ENCODE peak calls at places on chromosomes 1 and 21, in seven cellular contexts. One of them, this sample, is unnamed.
A peak's percentile ranks its signal among the peaks of the same experiment; 100 is the strongest.

GRCh38 chr21:43333301-43334062 is 93.4 kb downstream of the SIK1 start:
- DNase-seq in K562: no peak
- DNase-seq in posterior cingulate gyrus: peak; percentile 93
- DNase-seq in stimulated activated CD8-positive, alpha-beta memory T cell treated with anti-CD3 and anti-CD28 coated beads, Interleukin-4, amount 100 ng/mL, for 24 hours: no peak
- DNase-seq in LoVo: no peak
- DNase-seq in AG09319: peak; percentile 24
- DNase-seq in upper lobe of left lung: peak; percentile 85
- DNase-seq in this sample: peak; percentile 67

GRCh38 chr1:234589854-234590620 is 19.9 kb downstream of the IRF2BP2 start:
- DNase-seq in K562: no peak
- DNase-seq in posterior cingulate gyrus: peak; percentile 37
- DNase-seq in stimulated activated CD8-positive, alpha-beta memory T cell treated with anti-CD3 and anti-CD28 coated beads, Interleukin-4, amount 100 ng/mL, for 24 hours: no peak
- DNase-seq in LoVo: no peak
- DNase-seq in AG09319: no peak
- DNase-seq in upper lobe of left lung: no peak
- DNase-seq in this sample: peak; percentile 50

GRCh38 chr1:3153197-3153596 is 84.2 kb downstream of the PRDM16 start:
- DNase-seq in K562: no peak
- DNase-seq in posterior cingulate gyrus: no peak
- DNase-seq in stimulated activated CD8-positive, alpha-beta memory T cell treated with anti-CD3 and anti-CD28 coated beads, Interleukin-4, amount 100 ng/mL, for 24 hours: no peak
- DNase-seq in LoVo: no peak
- DNase-seq in AG09319: no peak
- DNase-seq in upper lobe of left lung: peak; percentile 59
- DNase-seq in this sample: no peak

GRCh38 chr1:114341886-114342285 is 169.1 kb downstream of the TRIM33 start:
- DNase-seq in K562: no peak
- DNase-seq in posterior cingulate gyrus: no peak
- DNase-seq in stimulated activated CD8-positive, alpha-beta memory T cell treated with anti-CD3 and anti-CD28 coated beads, Interleukin-4, amount 100 ng/mL, for 24 hours: no peak
- DNase-seq in LoVo: no peak
- DNase-seq in AG09319: no peak
- DNase-seq in upper lobe of left lung: no peak
- DNase-seq in this sample: no peak

GRCh38 chr1:6621429-6622391 is 3.0 kb upstream of the THAP3 start:
- DNase-seq in K562: no peak
- DNase-seq in posterior cingulate gyrus: no peak
- DNase-seq in stimulated activated CD8-positive, alpha-beta memory T cell treated with anti-CD3 and anti-CD28 coated beads, Interleukin-4, amount 100 ng/mL, for 24 hours: no peak
- DNase-seq in LoVo: no peak
- DNase-seq in AG09319: no peak
- DNase-seq in upper lobe of left lung: peak; percentile 72
- DNase-seq in this sample: no peak

GRCh38 chr1:187894349-187894748 is 1065.6 kb downstream of the PLA2G4A start:
- DNase-seq in K562: no peak
- DNase-seq in posterior cingulate gyrus: peak; percentile 21
- DNase-seq in stimulated activated CD8-positive, alpha-beta memory T cell treated with anti-CD3 and anti-CD28 coated beads, Interleukin-4, amount 100 ng/mL, for 24 hours: no peak
- DNase-seq in LoVo: no peak
- DNase-seq in AG09319: no peak
- DNase-seq in upper lobe of left lung: no peak
- DNase-seq in this sample: no peak

GRCh38 chr1:31717341-31717740 is 13.5 kb upstream of the COL16A1 start:
- DNase-seq in K562: peak; percentile 39
- DNase-seq in posterior cingulate gyrus: no peak
- DNase-seq in stimulated activated CD8-positive, alpha-beta memory T cell treated with anti-CD3 and anti-CD28 coated beads, Interleukin-4, amount 100 ng/mL, for 24 hours: no peak
- DNase-seq in LoVo: no peak
- DNase-seq in AG09319: no peak
- DNase-seq in upper lobe of left lung: no peak
- DNase-seq in this sample: peak; percentile 41

GRCh38 chr1:221735976-221736375 is 5.9 kb downstream of the DUSP10 start:
- DNase-seq in K562: no peak
- DNase-seq in posterior cingulate gyrus: no peak
- DNase-seq in stimulated activated CD8-positive, alpha-beta memory T cell treated with anti-CD3 and anti-CD28 coated beads, Interleukin-4, amount 100 ng/mL, for 24 hours: no peak
- DNase-seq in LoVo: no peak
- DNase-seq in AG09319: no peak
- DNase-seq in upper lobe of left lung: no peak
- DNase-seq in this sample: no peak

GRCh38 chr1:31764307-31765040 is at the start of gene ADGRB2:
- DNase-seq in K562: no peak
- DNase-seq in posterior cingulate gyrus: no peak
- DNase-seq in stimulated activated CD8-positive, alpha-beta memory T cell treated with anti-CD3 and anti-CD28 coated beads, Interleukin-4, amount 100 ng/mL, for 24 hours: no peak
- DNase-seq in LoVo: peak; percentile 16
- DNase-seq in AG09319: no peak
- DNase-seq in upper lobe of left lung: peak; percentile 86
- DNase-seq in this sample: no peak

GRCh38 chr1:111920221-111921024 is 69.0 kb downstream of the KCND3 start:
- DNase-seq in K562: peak; percentile 27
- DNase-seq in posterior cingulate gyrus: peak; percentile 90
- DNase-seq in stimulated activated CD8-positive, alpha-beta memory T cell treated with anti-CD3 and anti-CD28 coated beads, Interleukin-4, amount 100 ng/mL, for 24 hours: no peak
- DNase-seq in LoVo: no peak
- DNase-seq in AG09319: peak; percentile 3
- DNase-seq in upper lobe of left lung: peak; percentile 58
- DNase-seq in this sample: peak; percentile 35

GRCh38 chr1:118842462-118843201 is 145.5 kb downstream of the TBX15 start:
- DNase-seq in K562: no peak
- DNase-seq in posterior cingulate gyrus: no peak
- DNase-seq in stimulated activated CD8-positive, alpha-beta memory T cell treated with anti-CD3 and anti-CD28 coated beads, Interleukin-4, amount 100 ng/mL, for 24 hours: no peak
- DNase-seq in LoVo: no peak
- DNase-seq in AG09319: no peak
- DNase-seq in upper lobe of left lung: no peak
- DNase-seq in this sample: no peak

GRCh38 chr1:71049951-71050598 is 2.5 kb upstream of the PTGER3 start:
- DNase-seq in K562: peak; percentile 82
- DNase-seq in posterior cingulate gyrus: no peak
- DNase-seq in stimulated activated CD8-positive, alpha-beta memory T cell treated with anti-CD3 and anti-CD28 coated beads, Interleukin-4, amount 100 ng/mL, for 24 hours: no peak
- DNase-seq in LoVo: peak; percentile 69
- DNase-seq in AG09319: peak; percentile 42
- DNase-seq in upper lobe of left lung: no peak
- DNase-seq in this sample: peak; percentile 87

GRCh38 chr1:200673952-200674823 is 4.5 kb upstream of the DDX59 start:
- DNase-seq in K562: no peak
- DNase-seq in posterior cingulate gyrus: no peak
- DNase-seq in stimulated activated CD8-positive, alpha-beta memory T cell treated with anti-CD3 and anti-CD28 coated beads, Interleukin-4, amount 100 ng/mL, for 24 hours: no peak
- DNase-seq in LoVo: no peak
- DNase-seq in AG09319: no peak
- DNase-seq in upper lobe of left lung: no peak
- DNase-seq in this sample: no peak

GRCh38 chr1:243748706-243749283 is 101.2 kb downstream of the AKT3 start:
- DNase-seq in K562: peak; percentile 70
- DNase-seq in posterior cingulate gyrus: no peak
- DNase-seq in stimulated activated CD8-positive, alpha-beta memory T cell treated with anti-CD3 and anti-CD28 coated beads, Interleukin-4, amount 100 ng/mL, for 24 hours: no peak
- DNase-seq in LoVo: peak; percentile 73
- DNase-seq in AG09319: peak; percentile 55
- DNase-seq in upper lobe of left lung: no peak
- DNase-seq in this sample: peak; percentile 89

GRCh38 chr1:241957692-241958494 is at the start of gene BECN2:
- DNase-seq in K562: peak; percentile 57
- DNase-seq in posterior cingulate gyrus: peak; percentile 75
- DNase-seq in stimulated activated CD8-positive, alpha-beta memory T cell treated with anti-CD3 and anti-CD28 coated beads, Interleukin-4, amount 100 ng/mL, for 24 hours: no peak
- DNase-seq in LoVo: no peak
- DNase-seq in AG09319: no peak
- DNase-seq in upper lobe of left lung: peak; percentile 77
- DNase-seq in this sample: no peak

GRCh38 chr1:85427844-85428243 is 37.1 kb downstream of the DDAH1 start:
- DNase-seq in K562: no peak
- DNase-seq in posterior cingulate gyrus: no peak
- DNase-seq in stimulated activated CD8-positive, alpha-beta memory T cell treated with anti-CD3 and anti-CD28 coated beads, Interleukin-4, amount 100 ng/mL, for 24 hours: no peak
- DNase-seq in LoVo: no peak
- DNase-seq in AG09319: no peak
- DNase-seq in upper lobe of left lung: no peak
- DNase-seq in this sample: no peak

GRCh38 chr21:39556176-39556575 is 56.6 kb upstream of the B3GALT5 start:
- DNase-seq in K562: no peak
- DNase-seq in posterior cingulate gyrus: no peak
- DNase-seq in stimulated activated CD8-positive, alpha-beta memory T cell treated with anti-CD3 and anti-CD28 coated beads, Interleukin-4, amount 100 ng/mL, for 24 hours: no peak
- DNase-seq in LoVo: no peak
- DNase-seq in AG09319: no peak
- DNase-seq in upper lobe of left lung: no peak
- DNase-seq in this sample: no peak

GRCh38 chr1:147892731-147893214 is 9.8 kb upstream of the GJA8 start:
- DNase-seq in K562: peak; percentile 55
- DNase-seq in posterior cingulate gyrus: peak; percentile 91
- DNase-seq in stimulated activated CD8-positive, alpha-beta memory T cell treated with anti-CD3 and anti-CD28 coated beads, Interleukin-4, amount 100 ng/mL, for 24 hours: no peak
- DNase-seq in LoVo: peak; percentile 75
- DNase-seq in AG09319: peak; percentile 20
- DNase-seq in upper lobe of left lung: no peak
- DNase-seq in this sample: peak; percentile 75

GRCh38 chr1:158002022-158002629 is 8.7 kb downstream of the KIRREL1 start:
- DNase-seq in K562: no peak
- DNase-seq in posterior cingulate gyrus: no peak
- DNase-seq in stimulated activated CD8-positive, alpha-beta memory T cell treated with anti-CD3 and anti-CD28 coated beads, Interleukin-4, amount 100 ng/mL, for 24 hours: no peak
- DNase-seq in LoVo: no peak
- DNase-seq in AG09319: no peak
- DNase-seq in upper lobe of left lung: no peak
- DNase-seq in this sample: peak; percentile 72

GRCh38 chr1:171801395-171801990 is 20.0 kb downstream of the METTL13 start:
- DNase-seq in K562: peak; percentile 62
- DNase-seq in posterior cingulate gyrus: no peak
- DNase-seq in stimulated activated CD8-positive, alpha-beta memory T cell treated with anti-CD3 and anti-CD28 coated beads, Interleukin-4, amount 100 ng/mL, for 24 hours: no peak
- DNase-seq in LoVo: peak; percentile 61
- DNase-seq in AG09319: no peak
- DNase-seq in upper lobe of left lung: no peak
- DNase-seq in this sample: peak; percentile 65

GRCh38 chr1:65059930-65060538 is 88.0 kb upstream of the AK4 start:
- DNase-seq in K562: peak; percentile 43
- DNase-seq in posterior cingulate gyrus: no peak
- DNase-seq in stimulated activated CD8-positive, alpha-beta memory T cell treated with anti-CD3 and anti-CD28 coated beads, Interleukin-4, amount 100 ng/mL, for 24 hours: no peak
- DNase-seq in LoVo: peak; percentile 18
- DNase-seq in AG09319: no peak
- DNase-seq in upper lobe of left lung: no peak
- DNase-seq in this sample: peak; percentile 80

GRCh38 chr1:214670098-214670497 is 67.1 kb downstream of the CENPF start:
- DNase-seq in K562: no peak
- DNase-seq in posterior cingulate gyrus: no peak
- DNase-seq in stimulated activated CD8-positive, alpha-beta memory T cell treated with anti-CD3 and anti-CD28 coated beads, Interleukin-4, amount 100 ng/mL, for 24 hours: no peak
- DNase-seq in LoVo: no peak
- DNase-seq in AG09319: peak; percentile 10
- DNase-seq in upper lobe of left lung: no peak
- DNase-seq in this sample: peak; percentile 72

GRCh38 chr1:207848234-207848633 is 62.7 kb downstream of the CD34 start:
- DNase-seq in K562: peak; percentile 54
- DNase-seq in posterior cingulate gyrus: no peak
- DNase-seq in stimulated activated CD8-positive, alpha-beta memory T cell treated with anti-CD3 and anti-CD28 coated beads, Interleukin-4, amount 100 ng/mL, for 24 hours: no peak
- DNase-seq in LoVo: peak; percentile 76
- DNase-seq in AG09319: no peak
- DNase-seq in upper lobe of left lung: no peak
- DNase-seq in this sample: peak; percentile 57

GRCh38 chr1:78054972-78055371 is 9.2 kb downstream of the GIPC2 start:
- DNase-seq in K562: no peak
- DNase-seq in posterior cingulate gyrus: no peak
- DNase-seq in stimulated activated CD8-positive, alpha-beta memory T cell treated with anti-CD3 and anti-CD28 coated beads, Interleukin-4, amount 100 ng/mL, for 24 hours: no peak
- DNase-seq in LoVo: no peak
- DNase-seq in AG09319: no peak
- DNase-seq in upper lobe of left lung: no peak
- DNase-seq in this sample: no peak

GRCh38 chr1:182888736-182889531 is 49.8 kb downstream of the DHX9 start:
- DNase-seq in K562: peak; percentile 20
- DNase-seq in posterior cingulate gyrus: no peak
- DNase-seq in stimulated activated CD8-positive, alpha-beta memory T cell treated with anti-CD3 and anti-CD28 coated beads, Interleukin-4, amount 100 ng/mL, for 24 hours: no peak
- DNase-seq in LoVo: no peak
- DNase-seq in AG09319: no peak
- DNase-seq in upper lobe of left lung: no peak
- DNase-seq in this sample: peak; percentile 10

GRCh38 chr1:172270605-172271004 is 149.9 kb upstream of the C1orf105 start:
- DNase-seq in K562: no peak
- DNase-seq in posterior cingulate gyrus: no peak
- DNase-seq in stimulated activated CD8-positive, alpha-beta memory T cell treated with anti-CD3 and anti-CD28 coated beads, Interleukin-4, amount 100 ng/mL, for 24 hours: no peak
- DNase-seq in LoVo: no peak
- DNase-seq in AG09319: no peak
- DNase-seq in upper lobe of left lung: no peak
- DNase-seq in this sample: peak; percentile 45

GRCh38 chr1:41882068-41882477 is 36.6 kb downstream of the HIVEP3 start:
- DNase-seq in K562: peak; percentile 88
- DNase-seq in posterior cingulate gyrus: no peak
- DNase-seq in stimulated activated CD8-positive, alpha-beta memory T cell treated with anti-CD3 and anti-CD28 coated beads, Interleukin-4, amount 100 ng/mL, for 24 hours: no peak
- DNase-seq in LoVo: no peak
- DNase-seq in AG09319: no peak
- DNase-seq in upper lobe of left lung: no peak
- DNase-seq in this sample: no peak

GRCh38 chr1:209356909-209357498 is 226.5 kb upstream of the CAMK1G start:
- DNase-seq in K562: no peak
- DNase-seq in posterior cingulate gyrus: no peak
- DNase-seq in stimulated activated CD8-positive, alpha-beta memory T cell treated with anti-CD3 and anti-CD28 coated beads, Interleukin-4, amount 100 ng/mL, for 24 hours: no peak
- DNase-seq in LoVo: no peak
- DNase-seq in AG09319: no peak
- DNase-seq in upper lobe of left lung: no peak
- DNase-seq in this sample: no peak

GRCh38 chr1:33762099-33762830 is 101.6 kb upstream of the HMGB4 start:
- DNase-seq in K562: no peak
- DNase-seq in posterior cingulate gyrus: peak; percentile 89
- DNase-seq in stimulated activated CD8-positive, alpha-beta memory T cell treated with anti-CD3 and anti-CD28 coated beads, Interleukin-4, amount 100 ng/mL, for 24 hours: no peak
- DNase-seq in LoVo: no peak
- DNase-seq in AG09319: peak; percentile 37
- DNase-seq in upper lobe of left lung: no peak
- DNase-seq in this sample: peak; percentile 96

GRCh38 chr1:64133036-64133435 is 70.4 kb upstream of the UBE2U start:
- DNase-seq in K562: no peak
- DNase-seq in posterior cingulate gyrus: no peak
- DNase-seq in stimulated activated CD8-positive, alpha-beta memory T cell treated with anti-CD3 and anti-CD28 coated beads, Interleukin-4, amount 100 ng/mL, for 24 hours: no peak
- DNase-seq in LoVo: peak; percentile 36
- DNase-seq in AG09319: peak; percentile 72
- DNase-seq in upper lobe of left lung: no peak
- DNase-seq in this sample: peak; percentile 79

GRCh38 chr1:205604825-205605544 is 26.8 kb downstream of the ELK4 start:
- DNase-seq in K562: no peak
- DNase-seq in posterior cingulate gyrus: no peak
- DNase-seq in stimulated activated CD8-positive, alpha-beta memory T cell treated with anti-CD3 and anti-CD28 coated beads, Interleukin-4, amount 100 ng/mL, for 24 hours: no peak
- DNase-seq in LoVo: no peak
- DNase-seq in AG09319: peak; percentile 49
- DNase-seq in upper lobe of left lung: no peak
- DNase-seq in this sample: no peak

GRCh38 chr1:226203237-226203636 is 16.7 kb upstream of the ACBD3 start:
- DNase-seq in K562: no peak
- DNase-seq in posterior cingulate gyrus: no peak
- DNase-seq in stimulated activated CD8-positive, alpha-beta memory T cell treated with anti-CD3 and anti-CD28 coated beads, Interleukin-4, amount 100 ng/mL, for 24 hours: no peak
- DNase-seq in LoVo: no peak
- DNase-seq in AG09319: no peak
- DNase-seq in upper lobe of left lung: no peak
- DNase-seq in this sample: no peak

GRCh38 chr21:26365849-26366248 is 195.3 kb upstream of the APP start:
- DNase-seq in K562: no peak
- DNase-seq in posterior cingulate gyrus: no peak
- DNase-seq in stimulated activated CD8-positive, alpha-beta memory T cell treated with anti-CD3 and anti-CD28 coated beads, Interleukin-4, amount 100 ng/mL, for 24 hours: no peak
- DNase-seq in LoVo: no peak
- DNase-seq in AG09319: no peak
- DNase-seq in upper lobe of left lung: no peak
- DNase-seq in this sample: no peak

GRCh38 chr1:193031431-193031830 is 27.7 kb downstream of the UCHL5 start:
- DNase-seq in K562: no peak
- DNase-seq in posterior cingulate gyrus: no peak
- DNase-seq in stimulated activated CD8-positive, alpha-beta memory T cell treated with anti-CD3 and anti-CD28 coated beads, Interleukin-4, amount 100 ng/mL, for 24 hours: no peak
- DNase-seq in LoVo: no peak
- DNase-seq in AG09319: no peak
- DNase-seq in upper lobe of left lung: no peak
- DNase-seq in this sample: peak; percentile 45

GRCh38 chr1:1430114-1430982 is 5.1 kb upstream of the VWA1 start:
- DNase-seq in K562: no peak
- DNase-seq in posterior cingulate gyrus: peak; percentile 95
- DNase-seq in stimulated activated CD8-positive, alpha-beta memory T cell treated with anti-CD3 and anti-CD28 coated beads, Interleukin-4, amount 100 ng/mL, for 24 hours: no peak
- DNase-seq in LoVo: no peak
- DNase-seq in AG09319: peak; percentile 18
- DNase-seq in upper lobe of left lung: peak; percentile 89
- DNase-seq in this sample: peak; percentile 76

GRCh38 chr1:29439615-29440014 is 203.3 kb downstream of the PTPRU start:
- DNase-seq in K562: no peak
- DNase-seq in posterior cingulate gyrus: no peak
- DNase-seq in stimulated activated CD8-positive, alpha-beta memory T cell treated with anti-CD3 and anti-CD28 coated beads, Interleukin-4, amount 100 ng/mL, for 24 hours: no peak
- DNase-seq in LoVo: no peak
- DNase-seq in AG09319: no peak
- DNase-seq in upper lobe of left lung: no peak
- DNase-seq in this sample: no peak

GRCh38 chr1:89701746-89702241 is 68.9 kb downstream of the LRRC8C start:
- DNase-seq in K562: peak; percentile 84
- DNase-seq in posterior cingulate gyrus: no peak
- DNase-seq in stimulated activated CD8-positive, alpha-beta memory T cell treated with anti-CD3 and anti-CD28 coated beads, Interleukin-4, amount 100 ng/mL, for 24 hours: peak; percentile 45
- DNase-seq in LoVo: no peak
- DNase-seq in AG09319: no peak
- DNase-seq in upper lobe of left lung: no peak
- DNase-seq in this sample: peak; percentile 78